ENCODE peak calls at places on chromosomes 12 and 14, in nine cellular contexts. J is fibroblast of the aortic adventitia; Z is GM19239; S is left colon; B is amniotic stem cell; M is effector memory CD8-positive, alpha-beta T cell; X is Right ventricle myocardium inferior; E is omental fat pad; O is activated CD8-positive, alpha-beta T cell treated with anti-CD3 and anti-CD28 coated beads for 36 hours. W is an unnamed sample.

GRCh38 chr14:24409217-24409616 is 10.4 kb downstream of the NYNRIN start:
- DNase-seq in J (no peak), Z (no peak), S (no peak), B (no peak), M (no peak), X (no peak), E (no peak), O (no peak), W (no peak)

GRCh38 chr12:50132505-50133135 is 20.6 kb downstream of the COX14 start:
- DNase-seq in J (peak), Z (no peak), S (no peak), B (peak), M (no peak), X (no peak), E (no peak), O (no peak), W (peak)

GRCh38 chr12:46555379-46555778 is 182.8 kb upstream of the SLC38A2 start:
- DNase-seq in J (peak), Z (no peak), S (no peak), B (no peak), M (no peak), X (no peak), E (no peak), O (no peak), W (peak)

GRCh38 chr12:93537769-93538168 is 34.7 kb upstream of the SOCS2 start:
- DNase-seq in J (no peak), Z (no peak), S (no peak), B (no peak), M (no peak), X (no peak), E (no peak), O (no peak), W (no peak)

GRCh38 chr12:54024127-54024526 is 4.1 kb upstream of the HOXC6 start:
- DNase-seq in J (no peak), Z (no peak), S (no peak), B (no peak), M (no peak), X (no peak), E (no peak), O (no peak), W (no peak)

GRCh38 chr14:68978550-68978911 is 571 bp downstream of the ACTN1 start:
- DNase-seq in J (peak), Z (peak), S (peak), B (peak), M (no peak), X (peak), E (no peak), O (peak), W (no peak)

GRCh38 chr12:40192704-40193255 is 32.0 kb upstream of the LRRK2 start:
- DNase-seq in J (no peak), Z (peak), S (no peak), B (no peak), M (no peak), X (no peak), E (no peak), O (peak), W (no peak)

GRCh38 chr14:102822311-102822863 is 45.1 kb downstream of the TRAF3 start:
- DNase-seq in J (no peak), Z (no peak), S (no peak), B (no peak), M (no peak), X (no peak), E (no peak), O (peak), W (no peak)

GRCh38 chr12:9729082-9729481 is 3.8 kb downstream of the CLECL1 start:
- DNase-seq in J (no peak), Z (no peak), S (no peak), B (no peak), M (no peak), X (no peak), E (no peak), O (no peak), W (no peak)

GRCh38 chr12:42960087-42960527 is 370.6 kb upstream of the PRICKLE1 start:
- DNase-seq in J (no peak), Z (no peak), S (no peak), B (no peak), M (no peak), X (no peak), E (no peak), O (no peak), W (no peak)

GRCh38 chr12:104064842-104065441 is 611 bp downstream of the HCFC2 start:
- DNase-seq in J (no peak), Z (no peak), S (peak), B (no peak), M (no peak), X (peak), E (no peak), O (peak), W (no peak)

GRCh38 chr14:89775161-89775560 is 179.4 kb downstream of the EFCAB11 start:
- DNase-seq in J (no peak), Z (no peak), S (no peak), B (no peak), M (no peak), X (no peak), E (no peak), O (no peak), W (no peak)

GRCh38 chr12:109458771-109459208 is 18.3 kb downstream of the KCTD10 start:
- DNase-seq in J (peak), Z (no peak), S (peak), B (no peak), M (no peak), X (no peak), E (no peak), O (no peak), W (no peak)

GRCh38 chr14:75041613-75042012 is 9.7 kb downstream of the MLH3 start:
- DNase-seq in J (no peak), Z (no peak), S (peak), B (no peak), M (no peak), X (no peak), E (no peak), O (no peak), W (no peak)

W was measured in AG09319.